ENCODE peak calls at places on chromosomes 2 and 18, in eight cellular contexts. I, V, T, S, Z, O, M and E are unnamed samples.

GRCh38 chr2:224983719-224984388 is 58.4 kb downstream of the DOCK10 start:
- DNase-seq in V (no peak), S (no peak), O (no peak), T (no peak), M (peak; percentile 68), I (peak; percentile 23), Z (no peak), E (no peak)

GRCh38 chr2:235938611-235939010 is 229.6 kb downstream of the GBX2 start:
- DNase-seq in Z (no peak), V (no peak), T (no peak), M (no peak), S (no peak), I (no peak), O (no peak), E (no peak)

GRCh38 chr2:201697899-201698298 is 545 bp downstream of the MPP4 start:
- DNase-seq in Z (no peak), V (no peak), S (no peak), T (peak; percentile 42), I (no peak), M (peak; percentile 86), O (no peak), E (no peak)

GRCh38 chr2:235463893-235464292 is 29.9 kb upstream of the AGAP1 start:
- DNase-seq in V (no peak), M (no peak), T (no peak), Z (no peak), I (no peak), S (no peak), O (no peak), E (peak; percentile 29)

GRCh38 chr2:70560452-70560851 is 6.8 kb upstream of the TGFA start:
- DNase-seq in O (no peak), M (no peak), T (no peak), I (no peak), V (no peak), Z (no peak), S (peak; percentile 14), E (no peak)

GRCh38 chr18:55100817-55101457 is 141.7 kb upstream of the CCDC68 start:
- DNase-seq in O (no peak), T (no peak), I (no peak), V (no peak), M (peak; percentile 53), S (peak; percentile 31), Z (no peak), E (peak; percentile 45)

GRCh38 chr2:157696036-157696435 is 67.4 kb upstream of the ACVR1C start:
- DNase-seq in S (no peak), O (no peak), T (no peak), M (peak; percentile 18), Z (no peak), V (no peak), I (no peak), E (no peak)

GRCh38 chr2:12556762-12557161 is 160.0 kb upstream of the TRIB2 start:
- DNase-seq in O (no peak), S (no peak), I (no peak), T (no peak), M (peak; percentile 68), Z (no peak), V (no peak), E (no peak)

GRCh38 chr2:65382776-65383357 is 49.5 kb downstream of the SPRED2 start:
- DNase-seq in S (no peak), I (no peak), M (peak; percentile 94), V (peak; percentile 95), O (peak; percentile 38), Z (no peak), T (no peak), E (peak; percentile 68)

GRCh38 chr2:233026211-233026813 is 6.2 kb upstream of the NEU2 start:
- DNase-seq in O (peak; percentile 10), T (peak; percentile 87), S (no peak), I (no peak), M (peak; percentile 55), V (no peak), Z (no peak), E (no peak)

GRCh38 chr18:22556271-22556990 is 138.7 kb upstream of the CTAGE1 start:
- DNase-seq in S (peak; percentile 24), V (no peak), T (no peak), M (no peak), O (no peak), I (no peak), Z (no peak), E (peak; percentile 29)

GRCh38 chr18:79394438-79395307 is 1.1 kb upstream of the NFATC1 start:
- DNase-seq in M (peak; percentile 60), T (peak; percentile 78), S (peak; percentile 93), O (no peak), V (no peak), I (peak; percentile 31), Z (peak; percentile 53), E (peak; percentile 60)

GRCh38 chr2:62306751-62307468 is 111.0 kb downstream of the B3GNT2 start:
- DNase-seq in T (peak; percentile 41), S (peak; percentile 58), I (no peak), V (no peak), Z (no peak), O (no peak), M (no peak), E (no peak)

GRCh38 chr18:36757081-36757480 is 71.7 kb downstream of the TPGS2 start:
- DNase-seq in Z (no peak), V (no peak), M (peak; percentile 75), O (peak; percentile 84), I (peak; percentile 25), S (peak; percentile 71), T (peak; percentile 54), E (peak; percentile 73)

GRCh38 chr2:220482751-220483150 is 855.3 kb downstream of the SLC4A3 start:
- DNase-seq in V (no peak), I (no peak), O (no peak), S (no peak), Z (no peak), T (no peak), M (no peak), E (no peak)

GRCh38 chr2:215967590-215968373 is 45.6 kb downstream of the MREG start:
- DNase-seq in Z (no peak), V (no peak), I (no peak), S (no peak), T (no peak), M (peak; percentile 45), O (no peak), E (no peak)